ENCODE peak calls at places on chromosomes 1 and 21, in seven cellular contexts. Q is activated T-helper 1 cell treated with anti-CD3 and anti-CD28 coated beads, Interleukin-2, amount 50 U/mL, for 16 hours; F is MV-4-11; R is germinal center; V is neural crest cell; U is GM04504; C is CD4-positive, alpha-beta memory T cell. X is an unnamed sample.

GRCh38 chr1:72037745-72038343 is 244.5 kb downstream of the NEGR1 start:
- DNase-seq in Q (no peak), F (peak; percentile 17), R (no peak), V (peak; percentile 36), U (peak; percentile 10), C (no peak), X (no peak)

GRCh38 chr21:43913928-43914327 is 48.9 kb downstream of the AGPAT3 start:
- DNase-seq in Q (no peak), F (no peak), R (no peak), V (no peak), U (no peak), C (no peak), X (no peak)

GRCh38 chr1:24759492-24759891 is 14.2 kb downstream of the CLIC4 start:
- DNase-seq in Q (no peak), F (no peak), R (no peak), V (no peak), U (no peak), C (no peak), X (no peak)

GRCh38 chr1:29991025-29991424 is 732.4 kb downstream of the MATN1 start:
- DNase-seq in Q (no peak), F (no peak), R (no peak), V (no peak), U (no peak), C (no peak), X (no peak)

GRCh38 chr1:42978317-42979036 is 19.8 kb upstream of the SLC2A1 start:
- DNase-seq in Q (no peak), F (no peak), R (no peak), V (no peak), U (no peak), C (no peak), X (no peak)

GRCh38 chr1:36994863-36995262 is 39.5 kb downstream of the GRIK3 start:
- DNase-seq in Q (no peak), F (no peak), R (no peak), V (no peak), U (no peak), C (no peak), X (no peak)

GRCh38 chr1:39672551-39672947 is 642 bp upstream of the NT5C1A start:
- DNase-seq in Q (no peak), F (peak; percentile 16), R (peak; percentile 38), V (no peak), U (no peak), C (peak; percentile 31), X (no peak)

GRCh38 chr1:219385786-219386427 is 212.2 kb downstream of the LYPLAL1 start:
- DNase-seq in Q (no peak), F (peak; percentile 23), R (peak; percentile 44), V (peak; percentile 6), U (peak; percentile 23), C (no peak), X (no peak)

GRCh38 chr1:183139281-183139942 is 46.7 kb upstream of the LAMC2 start:
- DNase-seq in Q (no peak), F (peak; percentile 32), R (no peak), V (no peak), U (no peak), C (no peak), X (no peak)

GRCh38 chr1:204259196-204259595 is 45.4 kb upstream of the GOLT1A start:
- DNase-seq in Q (no peak), F (no peak), R (no peak), V (no peak), U (no peak), C (no peak), X (no peak)

GRCh38 chr1:228706305-228706704 is 29.0 kb upstream of the RHOU start:
- DNase-seq in Q (no peak), F (no peak), R (no peak), V (no peak), U (no peak), C (no peak), X (no peak)

GRCh38 chr1:210448293-210448892 is 119.7 kb downstream of the HHAT start:
- DNase-seq in Q (no peak), F (peak; percentile 15), R (peak; percentile 13), V (peak; percentile 15), U (peak; percentile 10), C (peak; percentile 18), X (no peak)

X was measured in mesothelial cell of epicardium.